ENCODE peak calls at places on chromosomes 3 and 15, in ten cellular contexts. One of them, this sample, is unnamed.

GRCh38 chr3:197499427-197499826 is 56.3 kb downstream of the BDH1 start:
- DNase-seq in prostate gland: no peak
- DNase-seq in esophagus muscularis mucosa: no peak
- DNase-seq in stomach: no peak
- DNase-seq in SK-N-SH: no peak
- DNase-seq in breast epithelium: no peak
- DNase-seq in upper lobe of left lung: no peak
- DNase-seq in sigmoid colon: no peak
- DNase-seq in transverse colon: peak; percentile 75
- DNase-seq in K562: no peak
- DNase-seq in this sample: no peak

GRCh38 chr15:71752604-71753289 is 57.6 kb upstream of the NR2E3 start:
- DNase-seq in SK-N-SH: peak; percentile 55
- DNase-seq in esophagus muscularis mucosa: no peak
- DNase-seq in breast epithelium: no peak
- DNase-seq in upper lobe of left lung: peak; percentile 55
- DNase-seq in stomach: no peak
- DNase-seq in transverse colon: peak; percentile 84
- DNase-seq in sigmoid colon: no peak
- DNase-seq in prostate gland: peak; percentile 47
- DNase-seq in K562: no peak
- DNase-seq in this sample: no peak

GRCh38 chr15:66763186-66764066 is 61.4 kb downstream of the SMAD6 start:
- DNase-seq in stomach: peak; percentile 98
- DNase-seq in esophagus muscularis mucosa: no peak
- DNase-seq in K562: no peak
- DNase-seq in sigmoid colon: peak; percentile 87
- DNase-seq in upper lobe of left lung: peak; percentile 96
- DNase-seq in SK-N-SH: peak; percentile 55
- DNase-seq in breast epithelium: peak; percentile 83
- DNase-seq in transverse colon: peak; percentile 75
- DNase-seq in prostate gland: peak; percentile 88
- DNase-seq in this sample: no peak

GRCh38 chr15:98724017-98724416 is 75.7 kb downstream of the IGF1R start:
- DNase-seq in upper lobe of left lung: no peak
- DNase-seq in prostate gland: no peak
- DNase-seq in transverse colon: no peak
- DNase-seq in SK-N-SH: no peak
- DNase-seq in stomach: no peak
- DNase-seq in sigmoid colon: no peak
- DNase-seq in breast epithelium: no peak
- DNase-seq in K562: no peak
- DNase-seq in esophagus muscularis mucosa: no peak
- DNase-seq in this sample: no peak

GRCh38 chr3:66200786-66201185 is 20.0 kb upstream of the SLC25A26 start:
- DNase-seq in prostate gland: no peak
- DNase-seq in esophagus muscularis mucosa: no peak
- DNase-seq in sigmoid colon: no peak
- DNase-seq in upper lobe of left lung: no peak
- DNase-seq in SK-N-SH: no peak
- DNase-seq in K562: no peak
- DNase-seq in stomach: no peak
- DNase-seq in transverse colon: no peak
- DNase-seq in breast epithelium: no peak
- DNase-seq in this sample: no peak

GRCh38 chr3:130687327-130687726 is 59.3 kb downstream of the PIK3R4 start:
- DNase-seq in transverse colon: no peak
- DNase-seq in SK-N-SH: no peak
- DNase-seq in breast epithelium: no peak
- DNase-seq in prostate gland: no peak
- DNase-seq in stomach: no peak
- DNase-seq in K562: no peak
- DNase-seq in upper lobe of left lung: no peak
- DNase-seq in sigmoid colon: no peak
- DNase-seq in esophagus muscularis mucosa: no peak
- DNase-seq in this sample: no peak

GRCh38 chr3:9669720-9670432 is 20.6 kb downstream of the MTMR14 start:
- DNase-seq in breast epithelium: no peak
- DNase-seq in prostate gland: no peak
- DNase-seq in SK-N-SH: peak; percentile 42
- DNase-seq in K562: no peak
- DNase-seq in transverse colon: no peak
- DNase-seq in sigmoid colon: no peak
- DNase-seq in upper lobe of left lung: peak; percentile 71
- DNase-seq in stomach: peak; percentile 76
- DNase-seq in esophagus muscularis mucosa: no peak
- DNase-seq in this sample: no peak

GRCh38 chr3:53970656-53971055 is 79.0 kb upstream of the SELENOK start:
- DNase-seq in prostate gland: no peak
- DNase-seq in SK-N-SH: no peak
- DNase-seq in esophagus muscularis mucosa: no peak
- DNase-seq in stomach: no peak
- DNase-seq in K562: no peak
- DNase-seq in upper lobe of left lung: no peak
- DNase-seq in breast epithelium: no peak
- DNase-seq in sigmoid colon: no peak
- DNase-seq in transverse colon: no peak
- DNase-seq in this sample: no peak

GRCh38 chr15:28962851-28963710 is 77.3 kb downstream of the APBA2 start:
- DNase-seq in prostate gland: no peak
- DNase-seq in K562: no peak
- DNase-seq in sigmoid colon: peak; percentile 12
- DNase-seq in breast epithelium: no peak
- DNase-seq in SK-N-SH: no peak
- DNase-seq in esophagus muscularis mucosa: peak; percentile 83
- DNase-seq in stomach: no peak
- DNase-seq in transverse colon: no peak
- DNase-seq in upper lobe of left lung: no peak
- DNase-seq in this sample: no peak

GRCh38 chr3:58581328-58582091 is 4.3 kb upstream of the FAM107A start:
- DNase-seq in breast epithelium: no peak
- DNase-seq in SK-N-SH: no peak
- DNase-seq in prostate gland: no peak
- DNase-seq in transverse colon: no peak
- DNase-seq in stomach: no peak
- DNase-seq in sigmoid colon: no peak
- DNase-seq in K562: no peak
- DNase-seq in upper lobe of left lung: no peak
- DNase-seq in esophagus muscularis mucosa: no peak
- DNase-seq in this sample: no peak

GRCh38 chr3:45560270-45561020 is 34.1 kb upstream of the LIMD1 start:
- DNase-seq in upper lobe of left lung: no peak
- DNase-seq in esophagus muscularis mucosa: peak; percentile 93
- DNase-seq in SK-N-SH: no peak
- DNase-seq in prostate gland: no peak
- DNase-seq in transverse colon: peak; percentile 54
- DNase-seq in sigmoid colon: peak; percentile 95
- DNase-seq in K562: no peak
- DNase-seq in stomach: peak; percentile 28
- DNase-seq in breast epithelium: peak; percentile 77
- DNase-seq in this sample: no peak
- TF ChIP-seq POLR2AphosphoS5 in upper lobe of left lung: peak; percentile 41
- TF ChIP-seq POLR2AphosphoS5 in esophagus muscularis mucosa: peak; percentile 48
- TF ChIP-seq POLR2AphosphoS5 in SK-N-SH: no peak
- TF ChIP-seq POLR2AphosphoS5 in prostate gland: no peak
- TF ChIP-seq POLR2AphosphoS5 in transverse colon: no peak
- TF ChIP-seq POLR2AphosphoS5 in sigmoid colon: no peak
- TF ChIP-seq POLR2AphosphoS5 in K562: no peak
- TF ChIP-seq POLR2AphosphoS5 in stomach: no peak
- TF ChIP-seq POLR2AphosphoS5 in breast epithelium: peak; percentile 26
- TF ChIP-seq POLR2AphosphoS5 in this sample: no peak

DNA sequence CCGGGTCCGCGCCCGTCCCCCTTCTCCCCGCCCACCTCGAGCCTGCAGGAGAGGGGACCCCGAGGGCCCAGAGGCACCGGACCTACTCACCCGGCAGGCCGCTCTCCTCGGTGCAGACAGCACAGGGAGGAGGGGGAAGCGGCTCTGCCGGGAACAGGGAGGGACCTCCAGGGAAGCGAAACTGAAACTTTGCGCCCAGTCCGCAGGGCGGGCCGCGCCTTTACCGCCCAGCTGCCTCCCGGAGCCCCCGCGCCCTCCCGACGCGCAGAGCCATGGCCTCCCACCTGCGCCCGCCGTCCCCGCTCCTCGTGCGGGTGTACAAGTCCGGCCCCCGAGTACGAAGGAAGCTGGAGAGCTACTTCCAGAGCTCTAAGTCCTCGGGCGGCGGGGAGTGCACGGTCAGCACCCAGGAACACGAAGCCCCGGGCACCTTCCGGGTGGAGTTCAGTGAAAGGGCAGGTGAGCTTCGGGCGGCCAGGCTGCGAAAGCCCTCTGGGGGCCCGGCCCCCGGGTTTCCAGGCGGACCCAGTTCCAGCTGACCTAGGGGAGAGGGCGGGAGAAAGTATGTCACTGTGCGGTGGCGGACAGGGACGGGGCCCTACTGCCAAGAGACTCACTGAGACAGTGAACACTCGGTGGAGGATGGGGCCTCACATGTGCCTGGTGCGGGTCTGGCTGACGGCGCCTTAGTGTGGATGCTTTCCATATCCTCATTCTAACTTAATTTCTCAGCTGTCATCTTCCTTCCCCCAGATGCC is at the start of the genes DTX3L and PARP9:
- DNase-seq in prostate gland: peak; percentile 81
- DNase-seq in K562: peak; percentile 81
- DNase-seq in stomach: peak; percentile 85
- DNase-seq in sigmoid colon: peak; percentile 93
- DNase-seq in esophagus muscularis mucosa: peak; percentile 96
- DNase-seq in transverse colon: peak; percentile 90
- DNase-seq in upper lobe of left lung: peak; percentile 92
- DNase-seq in SK-N-SH: peak; percentile 90
- DNase-seq in breast epithelium: peak; percentile 65
- DNase-seq in this sample: peak; percentile 72
- TF ChIP-seq POLR2AphosphoS5 in prostate gland: peak; percentile 65
- TF ChIP-seq POLR2AphosphoS5 in K562: no peak
- TF ChIP-seq POLR2AphosphoS5 in stomach: peak; percentile 95
- TF ChIP-seq POLR2AphosphoS5 in sigmoid colon: peak; percentile 62
- TF ChIP-seq POLR2AphosphoS5 in esophagus muscularis mucosa: peak; percentile 87
- TF ChIP-seq POLR2AphosphoS5 in transverse colon: peak; percentile 79
- TF ChIP-seq POLR2AphosphoS5 in upper lobe of left lung: peak; percentile 93
- TF ChIP-seq POLR2AphosphoS5 in SK-N-SH: peak; percentile 57
- TF ChIP-seq POLR2AphosphoS5 in breast epithelium: peak; percentile 72
- TF ChIP-seq POLR2AphosphoS5 in this sample: peak; percentile 62

GRCh38 chr3:180478695-180479094 is 123.3 kb upstream of the TTC14 start:
- DNase-seq in K562: no peak
- DNase-seq in upper lobe of left lung: no peak
- DNase-seq in esophagus muscularis mucosa: no peak
- DNase-seq in breast epithelium: no peak
- DNase-seq in stomach: no peak
- DNase-seq in sigmoid colon: no peak
- DNase-seq in SK-N-SH: no peak
- DNase-seq in prostate gland: no peak
- DNase-seq in transverse colon: no peak
- DNase-seq in this sample: no peak
- TF ChIP-seq POLR2AphosphoS5 in K562: no peak
- TF ChIP-seq POLR2AphosphoS5 in upper lobe of left lung: no peak
- TF ChIP-seq POLR2AphosphoS5 in esophagus muscularis mucosa: no peak
- TF ChIP-seq POLR2AphosphoS5 in breast epithelium: no peak
- TF ChIP-seq POLR2AphosphoS5 in stomach: no peak
- TF ChIP-seq POLR2AphosphoS5 in sigmoid colon: no peak
- TF ChIP-seq POLR2AphosphoS5 in SK-N-SH: no peak
- TF ChIP-seq POLR2AphosphoS5 in prostate gland: no peak
- TF ChIP-seq POLR2AphosphoS5 in transverse colon: no peak
- TF ChIP-seq POLR2AphosphoS5 in this sample: no peak

GRCh38 chr15:82538961-82539689 is 1.1 kb downstream of the RPS17 start:
- DNase-seq in breast epithelium: no peak
- DNase-seq in upper lobe of left lung: no peak
- DNase-seq in SK-N-SH: peak; percentile 30
- DNase-seq in esophagus muscularis mucosa: no peak
- DNase-seq in K562: peak; percentile 29
- DNase-seq in prostate gland: no peak
- DNase-seq in sigmoid colon: no peak
- DNase-seq in transverse colon: no peak
- DNase-seq in stomach: no peak
- DNase-seq in this sample: no peak

GRCh38 chr15:82535566-82536408 is 4.5 kb downstream of the RPS17 start:
- DNase-seq in upper lobe of left lung: no peak
- DNase-seq in esophagus muscularis mucosa: no peak
- DNase-seq in breast epithelium: peak; percentile 10
- DNase-seq in K562: peak; percentile 17
- DNase-seq in SK-N-SH: no peak
- DNase-seq in stomach: no peak
- DNase-seq in transverse colon: no peak
- DNase-seq in prostate gland: no peak
- DNase-seq in sigmoid colon: no peak
- DNase-seq in this sample: no peak

GRCh38 chr15:82533801-82534200 is 6.5 kb downstream of the RPS17 start:
- DNase-seq in esophagus muscularis mucosa: no peak
- DNase-seq in breast epithelium: peak; percentile 14
- DNase-seq in stomach: no peak
- DNase-seq in prostate gland: no peak
- DNase-seq in K562: peak; percentile 5
- DNase-seq in SK-N-SH: no peak
- DNase-seq in sigmoid colon: no peak
- DNase-seq in transverse colon: no peak
- DNase-seq in upper lobe of left lung: peak; percentile 2
- DNase-seq in this sample: no peak

GRCh38 chr15:82537351-82537908 is 2.8 kb downstream of the RPS17 start:
- DNase-seq in upper lobe of left lung: no peak
- DNase-seq in transverse colon: no peak
- DNase-seq in sigmoid colon: no peak
- DNase-seq in prostate gland: no peak
- DNase-seq in K562: no peak
- DNase-seq in SK-N-SH: no peak
- DNase-seq in stomach: peak; percentile 50
- DNase-seq in esophagus muscularis mucosa: no peak
- DNase-seq in breast epithelium: no peak
- DNase-seq in this sample: no peak

DNA sequence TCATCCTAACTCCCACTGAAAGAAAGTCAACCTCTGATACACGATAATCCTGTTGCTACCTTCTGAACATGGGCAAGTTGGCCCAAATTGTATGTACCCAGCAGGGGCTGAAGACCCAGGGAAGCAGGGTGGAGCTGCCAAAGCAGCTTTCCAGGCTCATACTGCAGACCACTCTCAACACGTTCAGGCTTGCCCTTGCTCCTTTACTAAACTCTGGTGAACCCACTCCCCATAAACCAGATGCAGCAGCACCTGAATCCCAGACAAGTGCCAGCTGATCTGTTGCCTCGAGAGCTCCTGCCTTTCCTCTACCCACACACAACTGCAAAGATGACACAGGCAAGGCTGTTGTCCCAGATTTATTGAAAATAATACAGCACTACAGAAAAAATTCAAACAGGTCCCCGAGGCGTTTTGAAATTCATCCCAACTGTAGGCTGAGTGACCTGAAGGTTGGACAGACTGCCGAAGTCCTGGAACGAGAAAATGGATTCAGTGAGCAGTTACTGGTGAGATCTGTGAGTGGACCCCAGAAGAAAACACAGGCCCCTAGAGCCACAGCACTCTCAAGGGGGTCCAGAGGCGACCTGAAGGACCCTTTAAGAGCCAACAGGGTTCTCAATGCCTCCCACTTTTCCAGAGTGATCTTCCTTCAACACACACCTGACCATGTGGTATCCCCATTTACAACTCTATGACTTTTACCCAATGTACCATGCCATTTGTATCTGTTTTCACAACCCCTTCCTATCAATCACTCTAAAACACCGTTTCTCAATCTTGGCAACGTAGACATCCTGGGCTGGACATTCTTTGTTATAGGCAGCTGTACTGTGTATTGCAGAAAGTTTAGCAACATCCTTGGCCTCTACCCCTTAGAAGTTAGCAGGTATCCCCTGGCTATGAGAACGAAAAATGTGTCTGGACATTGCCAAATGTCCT is 3.6 kb downstream of the RPS17 start:
- DNase-seq in breast epithelium: peak; percentile 16
- DNase-seq in sigmoid colon: no peak
- DNase-seq in transverse colon: no peak
- DNase-seq in K562: no peak
- DNase-seq in upper lobe of left lung: no peak
- DNase-seq in prostate gland: no peak
- DNase-seq in SK-N-SH: no peak
- DNase-seq in esophagus muscularis mucosa: no peak
- DNase-seq in stomach: no peak
- DNase-seq in this sample: no peak
- TF ChIP-seq POLR2AphosphoS5 in breast epithelium: no peak
- TF ChIP-seq POLR2AphosphoS5 in sigmoid colon: no peak
- TF ChIP-seq POLR2AphosphoS5 in transverse colon: no peak
- TF ChIP-seq POLR2AphosphoS5 in K562: no peak
- TF ChIP-seq POLR2AphosphoS5 in upper lobe of left lung: no peak
- TF ChIP-seq POLR2AphosphoS5 in prostate gland: no peak
- TF ChIP-seq POLR2AphosphoS5 in SK-N-SH: no peak
- TF ChIP-seq POLR2AphosphoS5 in esophagus muscularis mucosa: no peak
- TF ChIP-seq POLR2AphosphoS5 in stomach: no peak
- TF ChIP-seq POLR2AphosphoS5 in this sample: no peak

This sample was measured in GM12892.